ENCODE peak calls at places on chromosome 18, in four cellular contexts. G is foreskin fibroblast, I is upper lobe of right lung, F is Peyer's patch. Y is an unnamed sample.

GRCh38 chr18:48711651-48712486 is 173.0 kb downstream of the CTIF start:
- DNase-seq in G (peak), I (no peak), F (peak), Y (no peak)

GRCh38 chr18:10453261-10453884 is 1.1 kb upstream of the APCDD1 start:
- DNase-seq in G (no peak), I (no peak), F (no peak), Y (no peak)

GRCh38 chr18:6058941-6059340 is 163.6 kb upstream of the TMEM200C start:
- DNase-seq in G (peak), I (no peak), F (no peak), Y (no peak)

GRCh38 chr18:21218862-21219261 is 23.2 kb upstream of the GREB1L start:
- DNase-seq in G (no peak), I (no peak), F (no peak), Y (no peak)

GRCh38 chr18:23498877-23499570 is 4.3 kb upstream of the RMC1 start:
- DNase-seq in G (peak), I (peak), F (peak), Y (peak)

GRCh38 chr18:28177828-28178635 is 1.1 kb upstream of the CDH2 start:
- DNase-seq in G (no peak), I (peak), F (no peak), Y (no peak)

GRCh38 chr18:58863539-58864145 is 1.0 kb upstream of the ZNF532 start:
- DNase-seq in G (no peak), I (peak), F (peak), Y (no peak)

GRCh38 chr18:62928316-62928715 is 213.0 kb downstream of the PHLPP1 start:
- DNase-seq in G (peak), I (no peak), F (no peak), Y (no peak)

GRCh38 chr18:2325933-2326332 is 245.4 kb downstream of the METTL4 start:
- DNase-seq in G (no peak), I (no peak), F (no peak), Y (no peak)

GRCh38 chr18:65349635-65350034 is 401.2 kb upstream of the CDH7 start:
- DNase-seq in G (no peak), I (no peak), F (no peak), Y (no peak)

GRCh38 chr18:9708057-9708881 is at the start of gene RAB31:
- DNase-seq in G (peak), I (peak), F (peak), Y (no peak)

GRCh38 chr18:8998481-8999217 is 103.8 kb upstream of the NDUFV2 start:
- DNase-seq in G (no peak), I (no peak), F (no peak), Y (no peak)

GRCh38 chr18:55124078-55124477 is 164.8 kb upstream of the CCDC68 start:
- DNase-seq in G (peak), I (no peak), F (no peak), Y (no peak)

GRCh38 chr18:23281626-23282436 is 146.5 kb downstream of the CABLES1 start:
- DNase-seq in G (peak), I (no peak), F (no peak), Y (no peak)

GRCh38 chr18:27750014-27750413 is 426.9 kb downstream of the CDH2 start:
- DNase-seq in G (no peak), I (no peak), F (no peak), Y (no peak)

GRCh38 chr18:59730896-59731295 is 33.7 kb upstream of the CCBE1 start:
- DNase-seq in G (no peak), I (no peak), F (no peak), Y (no peak)

GRCh38 chr18:59861963-59862819 is 37.6 kb upstream of the PMAIP1 start:
- DNase-seq in G (no peak), I (no peak), F (no peak), Y (no peak)

GRCh38 chr18:3466051-3466450 is 16.1 kb downstream of the TGIF1 start:
- DNase-seq in G (peak), I (no peak), F (no peak), Y (no peak)

GRCh38 chr18:26460449-26461091 is 87.8 kb downstream of the KCTD1 start:
- DNase-seq in G (no peak), I (no peak), F (no peak), Y (peak)

DNA sequence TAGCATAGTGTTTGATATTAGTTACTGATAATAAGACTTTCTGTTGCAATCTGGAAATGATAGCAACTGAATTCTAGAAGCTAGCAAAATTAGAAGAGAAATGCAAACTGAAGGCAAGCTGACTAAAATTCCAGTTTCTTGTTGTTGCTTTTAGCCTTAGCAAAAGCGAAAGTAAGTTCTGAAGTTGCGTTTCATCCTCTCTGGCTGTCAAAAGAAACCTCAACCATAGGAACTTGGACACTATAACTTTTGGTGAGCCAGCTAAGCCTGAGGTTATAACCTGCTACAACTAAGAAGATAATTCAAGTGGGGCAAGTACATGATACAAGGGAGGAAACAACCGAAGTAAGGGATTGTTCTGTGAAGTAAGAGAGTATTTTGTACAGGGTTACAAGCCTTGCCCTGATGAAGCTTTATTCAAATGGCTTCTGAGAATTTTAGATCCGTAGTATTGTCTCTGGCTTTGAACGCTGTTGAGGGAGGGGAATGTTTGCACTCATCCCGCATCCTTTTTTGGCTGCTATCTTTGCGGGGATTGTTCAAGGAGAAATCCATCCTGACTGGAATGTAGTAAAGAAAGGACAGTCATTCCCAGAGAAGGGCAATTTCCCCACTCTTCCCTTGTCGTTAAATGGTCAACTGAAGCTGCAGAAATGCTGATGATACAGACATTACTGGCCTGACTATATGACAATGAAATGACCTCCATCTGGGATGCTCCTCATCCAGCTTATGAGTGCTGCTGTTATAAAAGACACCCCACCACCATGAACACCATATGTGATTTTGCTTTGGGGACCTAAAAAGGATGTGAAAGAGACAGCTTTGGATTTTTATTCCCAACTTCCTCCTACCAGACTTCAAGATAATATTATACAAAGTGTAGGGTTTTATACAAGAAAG is 7.0 kb upstream of the TMX3 start:
- DNase-seq in G (no peak), I (no peak), F (no peak), Y (peak)
- H3K4me3 ChIP-seq in G (peak), I (peak), F (peak), Y (peak)

DNA sequence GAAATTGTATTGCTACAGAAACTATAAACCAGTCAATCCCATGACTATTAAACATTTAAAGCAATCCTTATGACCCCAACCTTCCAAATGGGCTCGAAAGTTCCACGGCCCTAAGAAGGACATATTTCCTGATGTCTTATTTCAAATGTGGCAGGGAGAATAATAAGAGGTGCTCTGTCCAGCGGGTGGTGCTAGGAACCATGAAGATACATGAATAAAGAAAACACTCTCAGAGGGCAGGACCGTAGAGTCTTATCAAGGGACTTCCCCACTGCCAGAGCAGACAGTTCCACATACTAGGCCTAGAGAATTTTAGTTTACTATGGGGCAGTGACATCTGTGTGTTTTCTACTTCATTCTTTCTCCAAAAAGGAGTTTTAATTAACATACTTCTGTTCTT is 187.1 kb upstream of the PIK3C3 start:
- DNase-seq in G (no peak), I (no peak), F (no peak), Y (no peak)
- TF ChIP-seq CTCF in G (peak), I (no peak), F (no peak), Y (no peak)

DNA sequence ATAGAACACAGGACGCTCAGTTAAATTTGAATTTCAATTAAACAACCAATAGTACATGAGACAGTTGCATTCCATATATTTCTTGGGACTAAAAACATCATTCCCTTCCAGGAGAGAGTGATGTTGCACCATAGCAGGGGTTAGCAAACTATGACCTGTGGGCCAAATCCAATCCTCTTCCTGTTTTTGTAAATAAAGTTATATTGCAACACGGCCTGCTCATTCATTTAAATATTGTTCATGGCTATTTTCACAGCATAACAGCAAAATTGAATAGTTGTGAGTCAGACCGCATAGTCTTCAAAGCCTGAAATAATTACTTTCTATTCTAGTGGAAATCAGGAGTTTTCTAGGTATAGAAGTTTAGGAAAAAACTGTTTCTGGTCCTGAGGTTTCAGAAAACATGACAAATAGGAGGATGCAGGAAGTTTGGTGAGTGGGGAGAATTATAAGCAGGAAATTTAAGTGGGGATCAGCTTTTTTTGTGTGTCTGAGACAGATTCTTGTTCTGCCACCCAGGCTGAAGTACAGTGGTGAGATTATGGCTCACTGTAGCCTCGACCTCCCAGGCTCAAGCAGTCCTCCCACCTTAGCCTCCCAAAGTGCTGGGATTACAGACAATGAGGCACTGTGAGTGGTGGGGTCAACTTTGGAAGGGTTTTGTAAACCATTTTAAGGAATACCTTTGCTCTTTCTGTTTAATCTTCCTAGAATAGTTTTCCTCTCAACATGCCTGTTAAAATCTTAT is 131.5 kb downstream of the SOCS6 start:
- DNase-seq in G (peak), I (no peak), F (no peak), Y (no peak)
- H3K4me3 ChIP-seq in G (no peak), I (no peak), F (no peak), Y (no peak)

GRCh38 chr18:36624451-36625167 is 204.2 kb downstream of the TPGS2 start:
- DNase-seq in G (no peak), I (no peak), F (no peak), Y (no peak)
- TF ChIP-seq CTCF in G (no peak), I (no peak), F (no peak), Y (no peak)

GRCh38 chr18:56353676-56354260 is 284.6 kb downstream of the TXNL1 start:
- DNase-seq in G (no peak), I (no peak), F (no peak), Y (no peak)
- H3K4me3 ChIP-seq in G (no peak), I (no peak), F (no peak), Y (no peak)

GRCh38 chr18:74598350-74599001 is 806 bp downstream of the ZNF407 start:
- DNase-seq in G (peak), I (peak), F (peak), Y (peak)
- TF ChIP-seq CTCF in G (peak), I (no peak), F (no peak), Y (peak)